ENCODE peak calls at places on chromosomes 5 and 9, in five cellular contexts. I is mesenchymal stem cell, D is thyroid gland, X is neuronal stem cell, H is fibroblast of lung. L is an unnamed sample.

GRCh38 chr9:135989722-135990467 is 28.7 kb upstream of the UBAC1 start:
- DNase-seq in X (no peak), D (no peak), I (no peak), H (no peak), L (peak; percentile 76)

GRCh38 chr5:96572864-96573512 is 89.2 kb upstream of the CAST start:
- DNase-seq in D (no peak), X (no peak), H (peak; percentile 94), I (peak; percentile 96), L (no peak)

GRCh38 chr5:139696167-139696893 is 48.2 kb downstream of the CXXC5 start:
- DNase-seq in X (no peak), I (no peak), D (no peak), H (peak; percentile 11), L (no peak)

GRCh38 chr9:14935917-14936316 is 25.7 kb upstream of the FREM1 start:
- DNase-seq in H (no peak), X (no peak), D (no peak), I (peak; percentile 54), L (no peak)

GRCh38 chr5:86101966-86102365 is 515.8 kb upstream of the COX7C start:
- DNase-seq in D (no peak), X (no peak), I (no peak), H (no peak), L (no peak)

GRCh38 chr5:7908317-7908716 is 39.4 kb downstream of the MTRR start:
- DNase-seq in D (no peak), I (no peak), H (no peak), X (no peak), L (no peak)

GRCh38 chr9:125203259-125203658 is 2.9 kb downstream of the RABEPK start:
- DNase-seq in I (no peak), H (no peak), D (no peak), X (no peak), L (no peak)

GRCh38 chr5:20157089-20157488 is 169.1 kb upstream of the CDH18 start:
- DNase-seq in X (no peak), D (no peak), I (peak; percentile 3), H (peak; percentile 20), L (no peak)

GRCh38 chr9:115691686-115692085 is 461.9 kb upstream of the PAPPA start:
- DNase-seq in H (peak; percentile 74), I (peak; percentile 88), X (no peak), D (no peak), L (no peak)

GRCh38 chr9:131714161-131714646 is 25.7 kb downstream of the RAPGEF1 start:
- DNase-seq in D (no peak), H (peak; percentile 91), X (no peak), I (peak; percentile 97), L (no peak)

GRCh38 chr5:115267617-115268016 is 4.9 kb upstream of the PGGT1B start:
- DNase-seq in I (peak; percentile 14), X (no peak), H (no peak), D (no peak), L (no peak)

GRCh38 chr9:17906204-17906840 is 327.5 kb downstream of the SH3GL2 start:
- DNase-seq in X (peak; percentile 49), I (no peak), D (no peak), H (no peak), L (peak; percentile 20)

GRCh38 chr5:158979290-158979689 is 120.4 kb downstream of the EBF1 start:
- DNase-seq in X (no peak), I (no peak), D (no peak), H (no peak), L (no peak)

GRCh38 chr9:115810166-115810565 is 343.4 kb upstream of the PAPPA start:
- DNase-seq in D (no peak), I (no peak), X (no peak), H (no peak), L (no peak)

GRCh38 chr9:29214702-29215248 is 1641.5 kb upstream of the C9orf72 start:
- DNase-seq in I (peak; percentile 29), H (no peak), D (peak; percentile 22), X (peak; percentile 14), L (no peak)

GRCh38 chr9:17011870-17012269 is 123.0 kb upstream of the CNTLN start:
- DNase-seq in D (no peak), X (no peak), I (no peak), H (no peak), L (no peak)

GRCh38 chr5:56853710-56854109 is 38.4 kb downstream of the MAP3K1 start:
- DNase-seq in X (no peak), D (no peak), H (no peak), I (no peak), L (no peak)

GRCh38 chr9:93259490-93260289 is 75.8 kb downstream of the WNK2 start:
- DNase-seq in X (no peak), H (no peak), I (no peak), D (no peak), L (no peak)

GRCh38 chr9:33425128-33425533 is 22.3 kb downstream of the AQP3 start:
- DNase-seq in D (no peak), H (peak; percentile 26), X (no peak), I (no peak), L (no peak)

GRCh38 chr5:105789246-105789645 is 1881.5 kb downstream of the EFNA5 start:
- DNase-seq in D (no peak), X (no peak), H (no peak), I (no peak), L (no peak)

GRCh38 chr5:134541736-134542376 is 16.4 kb downstream of the JADE2 start:
- DNase-seq in H (peak; percentile 71), D (peak; percentile 41), I (peak; percentile 56), X (peak; percentile 85), L (no peak)

GRCh38 chr5:134537297-134537696 is 11.8 kb downstream of the JADE2 start:
- DNase-seq in X (no peak), D (no peak), I (no peak), H (no peak), L (no peak)

GRCh38 chr5:134540747-134541733 is 15.6 kb downstream of the JADE2 start:
- DNase-seq in X (no peak), D (peak; percentile 30), H (no peak), I (no peak), L (no peak)

GRCh38 chr5:134538296-134538695 is 12.8 kb downstream of the JADE2 start:
- DNase-seq in D (no peak), X (no peak), I (no peak), H (no peak), L (no peak)

DNA sequence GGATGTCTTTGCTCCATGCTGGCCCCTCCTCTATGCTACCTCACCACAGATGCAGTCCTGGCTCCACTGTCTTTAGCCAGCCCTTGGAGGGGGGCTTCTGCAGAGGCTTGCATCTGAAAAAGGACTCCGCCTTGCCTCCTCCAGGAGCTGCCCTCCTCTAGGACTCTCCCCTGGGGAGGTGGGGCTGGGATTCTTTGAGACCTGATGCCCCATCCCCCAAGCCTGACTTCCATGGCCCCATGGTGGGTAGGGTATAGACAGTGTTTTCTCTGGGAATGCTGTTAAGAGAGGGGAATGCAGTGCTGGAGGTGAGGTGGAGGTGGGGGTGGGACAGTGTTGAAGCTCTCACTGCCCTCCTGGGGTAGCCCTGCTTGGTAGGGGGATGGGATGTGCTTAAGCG is 14.3 kb downstream of the JADE2 start:
- DNase-seq in I (no peak), D (no peak), X (no peak), H (no peak), L (no peak)
- H3K27ac ChIP-seq in I (no peak overlapping the region), D (no peak overlapping the region), X (no peak overlapping the region), H (no peak overlapping the region), L (no peak overlapping the region)

GRCh38 chr9:72363908-72364678 is 915 bp downstream of the ZFAND5 start:
- DNase-seq in X (peak; percentile 40), D (peak; percentile 70), H (peak; percentile 68), I (peak; percentile 66), L (peak; percentile 75)

GRCh38 chr9:72362680-72363139 is 2.3 kb downstream of the ZFAND5 start:
- DNase-seq in D (peak; percentile 78), X (no peak), I (peak; percentile 90), H (peak; percentile 92), L (peak; percentile 86)

GRCh38 chr9:72363226-72363625 is 1.8 kb downstream of the ZFAND5 start:
- DNase-seq in I (peak; percentile 17), X (no peak), D (no peak), H (no peak), L (no peak)

GRCh38 chr9:72362118-72362531 is 2.9 kb downstream of the ZFAND5 start:
- DNase-seq in H (peak; percentile 76), D (no peak), I (peak; percentile 67), X (no peak), L (no peak)

DNA sequence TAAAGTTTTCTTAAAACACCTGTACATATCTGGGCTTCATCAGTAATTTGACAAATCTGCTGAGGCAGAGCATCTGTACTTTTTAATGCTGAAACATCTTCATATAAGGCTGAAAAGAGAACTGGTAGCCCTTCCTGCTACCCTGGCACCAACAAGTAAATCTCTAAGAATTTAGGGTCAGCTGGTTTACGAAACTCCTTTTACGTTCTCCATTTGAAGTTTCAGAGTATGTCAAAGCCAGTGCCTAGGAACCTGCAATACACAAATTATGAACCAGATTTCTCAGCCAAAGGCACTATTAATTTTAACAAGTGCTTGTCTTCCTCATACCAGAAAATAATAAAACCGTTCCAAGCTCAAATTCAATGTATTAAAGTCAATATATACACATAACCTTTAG is 3.8 kb downstream of the ZFAND5 start:
- DNase-seq in I (peak; percentile 30), X (no peak), D (no peak), H (no peak), L (no peak)
- H3K4me3 ChIP-seq in I (no peak overlapping the region), X (no peak overlapping the region), D (peak overlapping the region; percentile 96), H (peak overlapping the region; percentile 97), L (peak overlapping the region; percentile 83)

DNA sequence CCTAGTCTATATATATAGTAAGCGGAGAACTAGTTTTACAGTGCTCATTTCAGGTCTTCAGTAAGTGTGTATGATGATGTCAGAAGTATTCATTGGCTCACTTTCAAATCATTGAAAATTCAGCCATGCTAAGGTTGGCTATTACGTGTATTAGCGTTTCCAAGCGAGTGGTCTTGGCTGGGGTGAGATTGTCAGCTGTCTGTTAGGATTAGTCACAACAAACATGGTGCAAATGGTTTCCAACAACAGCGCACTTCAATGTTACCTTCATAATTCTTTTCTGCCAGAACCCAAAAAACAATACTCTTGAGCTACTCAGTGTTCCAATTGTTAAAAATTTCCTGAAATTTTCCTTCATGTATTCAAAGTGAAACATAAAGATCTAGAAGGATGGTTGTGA is 283.0 kb downstream of the AOPEP start:
- DNase-seq in X (no peak), H (no peak), D (no peak), I (no peak), L (no peak)
- H3K27ac ChIP-seq in X (no peak overlapping the region), H (peak overlapping the region; percentile 38), D (peak overlapping the region; percentile 100), I (no peak overlapping the region), L (peak overlapping the region; percentile 92)

GRCh38 chr9:109166771-109167601 is at the start of gene FRRS1L:
- DNase-seq in I (no peak), D (peak; percentile 13), X (peak; percentile 35), H (no peak), L (peak; percentile 53)

GRCh38 chr9:109166171-109166770 is 778 bp downstream of the FRRS1L start:
- DNase-seq in X (peak; percentile 74), I (no peak), D (no peak), H (no peak), L (no peak)

GRCh38 chr9:109168170-109168569 is 1.1 kb upstream of the FRRS1L start:
- DNase-seq in X (no peak), H (no peak), I (no peak), D (no peak), L (no peak)

GRCh38 chr9:109164040-109164439 is 3.0 kb downstream of the FRRS1L start:
- DNase-seq in D (no peak), X (no peak), I (no peak), H (no peak), L (no peak)

DNA sequence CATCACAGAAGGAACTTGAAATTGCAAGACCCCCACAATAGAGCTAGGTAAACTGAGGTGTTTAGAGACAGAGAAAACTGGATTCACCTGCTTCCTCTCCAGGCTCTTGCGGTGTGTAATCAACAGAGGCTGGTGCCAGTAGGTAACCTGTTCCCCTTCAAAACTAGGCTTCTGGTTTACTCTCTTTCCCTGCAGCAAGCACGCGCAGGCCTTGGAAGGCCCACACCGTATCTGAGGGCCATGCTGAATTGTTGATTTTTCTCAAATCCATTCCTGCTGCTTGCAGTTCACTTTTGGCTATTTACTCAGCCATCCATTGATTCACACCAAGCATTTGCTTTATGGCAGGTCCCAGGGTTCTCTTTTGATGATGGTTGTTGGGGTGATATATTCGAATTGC is 667 bp upstream of the FRRS1L start:
- DNase-seq in I (no peak), D (no peak), H (no peak), X (no peak), L (no peak)
- H3K4me3 ChIP-seq in I (no peak overlapping the region), D (no peak overlapping the region), H (no peak overlapping the region), X (no peak overlapping the region), L (peak overlapping the region; percentile 63)